ENCODE peak calls at places on chromosome 12, in seven cellular contexts. K, Z, M, G, T, N and B are unnamed samples.

GRCh38 chr12:13163868-13164267 is 32.7 kb upstream of the EMP1 start:
- DNase-seq in K (no peak), Z (no peak), M (no peak), G (no peak), T (no peak), N (no peak), B (no peak)

GRCh38 chr12:122318607-122319311 is 52.5 kb upstream of the VPS33A start:
- DNase-seq in K (peak; percentile 80), Z (peak; percentile 89), M (no peak), G (no peak), T (peak; percentile 84), N (peak; percentile 91), B (no peak)

GRCh38 chr12:62537544-62537943 is 70.9 kb downstream of the MON2 start:
- DNase-seq in K (peak; percentile 45), Z (peak; percentile 74), M (no peak), G (no peak), T (peak; percentile 74), N (peak; percentile 78), B (no peak)

GRCh38 chr12:79424109-79424721 is 266.5 kb downstream of the PAWR start:
- DNase-seq in K (peak; percentile 84), Z (peak; percentile 97), M (no peak), G (no peak), T (peak; percentile 93), N (peak; percentile 95), B (no peak)

GRCh38 chr12:68915055-68915454 is 17.9 kb downstream of the CPM start:
- DNase-seq in K (peak; percentile 50), Z (no peak), M (no peak), G (no peak), T (peak; percentile 87), N (peak; percentile 87), B (no peak)

GRCh38 chr12:87967871-87968270 is 61.3 kb downstream of the C12orf50 start:
- DNase-seq in K (no peak), Z (no peak), M (no peak), G (no peak), T (no peak), N (no peak), B (no peak)

GRCh38 chr12:54967461-54967860 is 17.1 kb downstream of the TESPA1 start:
- DNase-seq in K (no peak), Z (peak; percentile 21), M (no peak), G (no peak), T (no peak), N (no peak), B (no peak)

GRCh38 chr12:52132754-52133161 is 53.3 kb downstream of the SMIM41 start:
- DNase-seq in K (no peak), Z (no peak), M (no peak), G (no peak), T (no peak), N (no peak), B (no peak)

GRCh38 chr12:62291888-62292760 is 31.9 kb downstream of the USP15 start:
- DNase-seq in K (no peak), Z (peak; percentile 27), M (no peak), G (no peak), T (peak; percentile 50), N (peak; percentile 43), B (no peak)

GRCh38 chr12:51218607-51219161 is 822 bp upstream of the POU6F1 start:
- DNase-seq in K (no peak), Z (peak; percentile 41), M (no peak), G (no peak), T (no peak), N (no peak), B (no peak)

GRCh38 chr12:109385339-109386078 is 37.8 kb downstream of the MYO1H start:
- DNase-seq in K (peak; percentile 22), Z (peak; percentile 66), M (no peak), G (no peak), T (peak; percentile 39), N (peak; percentile 53), B (no peak)

GRCh38 chr12:31031951-31032335 is 41.7 kb upstream of the DDX11 start:
- DNase-seq in K (no peak), Z (no peak), M (no peak), G (no peak), T (no peak), N (no peak), B (no peak)

GRCh38 chr12:21526721-21527345 is 737 bp downstream of the SPX start:
- DNase-seq in K (no peak), Z (no peak), M (no peak), G (no peak), T (no peak), N (no peak), B (no peak)

GRCh38 chr12:108801736-108802665 is 55.4 kb downstream of the SSH1 start:
- DNase-seq in K (peak; percentile 50), Z (peak; percentile 69), M (no peak), G (no peak), T (peak; percentile 91), N (peak; percentile 83), B (peak; percentile 84)

GRCh38 chr12:51118706-51119105 is 35.3 kb upstream of the CSRNP2 start:
- DNase-seq in K (no peak), Z (no peak), M (no peak), G (no peak), T (peak; percentile 62), N (peak; percentile 84), B (no peak)

GRCh38 chr12:108004368-108004767 is 124.7 kb upstream of the WSCD2 start:
- DNase-seq in K (no peak), Z (peak; percentile 31), M (no peak), G (no peak), T (no peak), N (no peak), B (no peak)

GRCh38 chr12:48903982-48904411 is 21.3 kb downstream of the FKBP11 start:
- DNase-seq in K (peak; percentile 66), Z (peak; percentile 88), M (peak; percentile 79), G (peak; percentile 70), T (peak; percentile 83), N (peak; percentile 82), B (peak; percentile 90)

GRCh38 chr12:92080390-92081285 is 65.0 kb downstream of the BTG1 start:
- DNase-seq in K (peak; percentile 60), Z (peak; percentile 66), M (no peak), G (no peak), T (peak; percentile 96), N (peak; percentile 90), B (no peak)

GRCh38 chr12:26113853-26114719 is 10.8 kb downstream of the BHLHE41 start:
- DNase-seq in K (peak; percentile 78), Z (peak; percentile 96), M (peak; percentile 96), G (peak; percentile 43), T (peak; percentile 90), N (peak; percentile 82), B (peak; percentile 81)

GRCh38 chr12:128267651-128268347 is 829 bp downstream of the TMEM132C start:
- DNase-seq in K (no peak), Z (no peak), M (no peak), G (no peak), T (no peak), N (no peak), B (peak; percentile 32)